ENCODE peak calls at places on chromosome 4, in six cellular contexts. Y is stimulated activated naive CD8-positive, alpha-beta T cell treated with anti-CD3 and anti-CD28 coated beads, Interleukin-15, Interleukin-2, amounts not matched to agents 100 U/mL and 50 U/mL, for 24 hours; L is HCEC 1CT; A is activated naive CD4-positive, alpha-beta T cell treated with anti-CD3 and anti-CD28 coated beads for 36 hours; P is A549; N is T-helper 2 cell. D is an unnamed sample.

GRCh38 chr4:101201421-101201820 is 145.9 kb downstream of the PPP3CA start:
- DNase-seq in A (no peak), Y (no peak), N (no peak), L (no peak), P (no peak), D (no peak)

GRCh38 chr4:24896977-24897376 is 15.9 kb downstream of the CCDC149 start:
- DNase-seq in N (no peak), P (no peak), L (no peak), Y (no peak), A (no peak), D (no peak)

GRCh38 chr4:7699040-7699439 is 240.6 kb downstream of the AFAP1 start:
- DNase-seq in Y (no peak), L (no peak), N (no peak), A (no peak), P (no peak), D (peak)

GRCh38 chr4:878796-879729 is 53.1 kb downstream of the GAK start:
- DNase-seq in Y (peak), L (no peak), A (peak), N (peak), P (no peak), D (no peak)

GRCh38 chr4:101458914-101459313 is 111.6 kb upstream of the PPP3CA start:
- DNase-seq in L (no peak), A (no peak), N (no peak), P (no peak), Y (no peak), D (no peak)

GRCh38 chr4:127249066-127249766 is 383.5 kb upstream of the INTU start:
- DNase-seq in Y (no peak), L (peak), N (no peak), A (no peak), P (no peak), D (no peak)

GRCh38 chr4:61520688-61521160 is 320.6 kb downstream of the ADGRL3 start:
- DNase-seq in L (no peak), N (no peak), P (no peak), A (no peak), Y (no peak), D (no peak)

GRCh38 chr4:43690121-43690520 is 758.5 kb downstream of the KCTD8 start:
- DNase-seq in P (no peak), N (no peak), A (no peak), L (no peak), Y (no peak), D (no peak)

GRCh38 chr4:98905297-98905696 is 23.6 kb downstream of the EIF4E start:
- DNase-seq in P (no peak), N (no peak), Y (no peak), A (no peak), L (no peak), D (no peak)

D was measured in smooth muscle cell of the brain vasculature.